ENCODE peak calls at places on chromosomes 7 and 10, in nine cellular contexts. N is neural progenitor cell, P is Panc1, M is heart right ventricle, V is brain microvascular endothelial cell, T is thoracic aorta, I is AG09309, G is lower leg skin, E is gastrocnemius medialis. D is an unnamed sample.

GRCh38 chr10:88256013-88256680 is 327.0 kb downstream of the RNLS start:
- DNase-seq in E (peak), V (peak), T (no peak), P (no peak), N (no peak), I (no peak), G (peak), M (peak), D (no peak)

GRCh38 chr7:16419859-16420258 is 1.5 kb downstream of the CRPPA start:
- DNase-seq in V (no peak), G (no peak), M (no peak), I (no peak), P (no peak), T (no peak), E (no peak), N (no peak), D (no peak)

GRCh38 chr10:100996678-100997363 is 2.8 kb upstream of the LZTS2 start:
- DNase-seq in V (no peak), N (peak), M (peak), P (no peak), T (no peak), G (no peak), I (no peak), E (no peak), D (no peak)

GRCh38 chr7:66505531-66506451 is 122.9 kb upstream of the KCTD7 start:
- DNase-seq in P (no peak), V (no peak), I (no peak), T (no peak), E (no peak), G (no peak), N (no peak), M (no peak), D (no peak)

GRCh38 chr7:904847-905246 is 28.5 kb downstream of the GET4 start:
- DNase-seq in P (no peak), T (no peak), E (no peak), M (no peak), N (no peak), V (no peak), I (no peak), G (peak), D (peak)

GRCh38 chr7:101420436-101420835 is 57.8 kb downstream of the COL26A1 start:
- DNase-seq in G (no peak), M (no peak), I (no peak), N (peak), V (no peak), E (no peak), P (no peak), T (no peak), D (no peak)

GRCh38 chr10:82419981-82420380 is 545.0 kb downstream of the NRG3 start:
- DNase-seq in G (no peak), I (no peak), T (no peak), V (no peak), P (no peak), N (no peak), M (no peak), E (no peak), D (no peak)

GRCh38 chr10:126094537-126094936 is 198.2 kb downstream of the FANK1 start:
- DNase-seq in T (no peak), G (no peak), V (no peak), E (no peak), I (peak), N (no peak), M (no peak), P (no peak), D (no peak)

GRCh38 chr10:12181065-12181775 is 14.5 kb downstream of the NUDT5 start:
- DNase-seq in V (peak), P (no peak), N (no peak), I (no peak), E (no peak), M (no peak), G (no peak), T (no peak), D (no peak)

GRCh38 chr10:123970207-123970926 is 78.8 kb upstream of the CPXM2 start:
- DNase-seq in I (no peak), M (no peak), N (peak), V (no peak), G (no peak), P (no peak), T (no peak), E (no peak), D (no peak)

GRCh38 chr7:44257618-44258422 is 57.0 kb downstream of the YKT6 start:
- DNase-seq in E (peak), M (peak), G (peak), V (peak), N (peak), I (peak), P (peak), T (peak), D (peak)

GRCh38 chr10:7419998-7420397 is 9.2 kb upstream of the SFMBT2 start:
- DNase-seq in E (no peak), T (no peak), I (no peak), G (no peak), N (no peak), M (no peak), P (no peak), V (no peak), D (no peak)

GRCh38 chr7:132756482-132756990 is 180.3 kb upstream of the PLXNA4 start:
- DNase-seq in I (no peak), T (no peak), N (no peak), E (no peak), M (no peak), P (no peak), V (no peak), G (no peak), D (no peak)

GRCh38 chr10:12995425-12995861 is 6.1 kb downstream of the CCDC3 start:
- DNase-seq in E (no peak), P (no peak), G (no peak), V (no peak), I (no peak), M (no peak), T (no peak), N (no peak), D (no peak)

GRCh38 chr10:124600051-124600880 is 138.6 kb downstream of the LHPP start:
- DNase-seq in V (no peak), T (no peak), M (peak), I (no peak), P (no peak), E (no peak), G (no peak), N (no peak), D (no peak)

GRCh38 chr10:130994191-130994590 is 317.3 kb downstream of the TCERG1L start:
- DNase-seq in V (no peak), M (no peak), P (no peak), N (no peak), E (no peak), G (peak), I (no peak), T (no peak), D (no peak)

GRCh38 chr10:122487231-122487765 is 25.9 kb downstream of the HTRA1 start:
- DNase-seq in T (no peak), P (no peak), M (no peak), V (no peak), N (peak), E (no peak), G (no peak), I (no peak), D (no peak)

GRCh38 chr10:22315455-22316285 is 518 bp upstream of the COMMD3 start:
- DNase-seq in E (no peak), N (no peak), I (no peak), G (no peak), P (no peak), M (no peak), V (no peak), T (no peak), D (no peak)

GRCh38 chr10:4353059-4353655 is 472.9 kb upstream of the AKR1E2 start:
- DNase-seq in G (no peak), I (no peak), E (no peak), P (no peak), N (no peak), M (no peak), V (peak), T (no peak), D (peak)

GRCh38 chr7:108002726-108003590 is at the start of gene LAMB1:
- DNase-seq in P (no peak), T (no peak), M (peak), V (peak), E (no peak), I (no peak), G (peak), N (peak), D (peak)

GRCh38 chr7:30162622-30163124 is 27.9 kb downstream of the MTURN start:
- DNase-seq in E (no peak), N (peak), T (no peak), I (no peak), V (peak), M (no peak), P (no peak), G (no peak), D (peak)

GRCh38 chr7:41834805-41835694 is 132.2 kb upstream of the INHBA start:
- DNase-seq in N (no peak), I (no peak), M (no peak), E (peak), P (no peak), G (peak), T (no peak), V (peak), D (peak)

GRCh38 chr7:98879198-98879988 is 1.1 kb downstream of the TRRAP start:
- DNase-seq in M (peak), P (no peak), G (peak), T (no peak), V (no peak), I (no peak), E (peak), N (peak), D (peak)

GRCh38 chr10:50538473-50539398 is 85.0 kb downstream of the SGMS1 start:
- DNase-seq in N (peak), P (no peak), E (no peak), I (no peak), G (no peak), M (no peak), T (no peak), V (no peak), D (no peak)

GRCh38 chr10:5488272-5489161 is 10.9 kb downstream of the CALML5 start:
- DNase-seq in E (no peak), V (no peak), T (no peak), G (peak), P (no peak), N (no peak), I (no peak), M (no peak), D (no peak)

GRCh38 chr10:5932345-5932744 is 42.3 kb downstream of the FBH1 start:
- DNase-seq in P (no peak), M (no peak), T (no peak), V (no peak), G (no peak), E (no peak), I (no peak), N (no peak), D (peak)

GRCh38 chr10:50503661-50504320 is 120.0 kb downstream of the SGMS1 start:
- DNase-seq in I (no peak), V (no peak), N (no peak), M (no peak), E (no peak), T (no peak), G (no peak), P (no peak), D (no peak)

GRCh38 chr10:117503170-117503885 is 39.2 kb upstream of the EMX2 start:
- DNase-seq in V (no peak), G (no peak), T (no peak), E (no peak), N (peak), P (no peak), I (no peak), M (no peak), D (peak)

GRCh38 chr7:117009705-117010361 is 56.5 kb downstream of the ST7 start:
- DNase-seq in N (no peak), P (no peak), G (no peak), I (no peak), E (no peak), T (no peak), V (no peak), M (no peak), D (no peak)
- H3K4me3 ChIP-seq in N (no peak), P (no peak), G (no peak), I (no peak), E (no peak), T (no peak), V (no peak), M (no peak), D (no peak)

GRCh38 chr10:110221721-110222261 is 14.4 kb downstream of the MXI1 start:
- DNase-seq in V (peak), M (peak), G (peak), E (peak), P (no peak), N (peak), T (peak), I (peak), D (peak)

GRCh38 chr10:110220383-110220782 is 13.0 kb downstream of the MXI1 start:
- DNase-seq in G (no peak), N (no peak), I (no peak), E (no peak), V (no peak), M (peak), T (no peak), P (no peak), D (no peak)

GRCh38 chr10:110218627-110219026 is 11.2 kb downstream of the MXI1 start:
- DNase-seq in I (no peak), V (no peak), N (no peak), P (no peak), T (no peak), E (no peak), G (no peak), M (no peak), D (no peak)

GRCh38 chr10:110221044-110221720 is 13.8 kb downstream of the MXI1 start:
- DNase-seq in T (no peak), V (no peak), I (no peak), M (no peak), G (no peak), P (no peak), E (no peak), N (no peak), D (no peak)

GRCh38 chr10:110219884-110220283 is 12.5 kb downstream of the MXI1 start:
- DNase-seq in V (no peak), G (no peak), I (no peak), E (no peak), T (no peak), M (no peak), N (no peak), P (no peak), D (no peak)
- TF ChIP-seq CTCF in V (no peak), G (no peak), I (no peak), E (no peak), T (no peak), M (no peak), N (no peak), P (peak), D (no peak)

GRCh38 chr10:69573056-69573806 is at the start of gene NEUROG3:
- DNase-seq in G (no peak), V (no peak), T (no peak), I (no peak), M (peak), E (no peak), N (peak), P (no peak), D (no peak)
- H3K4me3 ChIP-seq in G (no peak), V (no peak), T (peak), I (no peak), M (peak), E (no peak), N (peak), P (peak), D (no peak)

GRCh38 chr10:289581-289980 is 154.3 kb downstream of the ZMYND11 start:
- DNase-seq in T (no peak), M (no peak), N (no peak), G (no peak), E (no peak), P (no peak), I (no peak), V (no peak), D (no peak)

GRCh38 chr10:287029-287428 is 151.8 kb downstream of the ZMYND11 start:
- DNase-seq in E (no peak), P (no peak), I (no peak), T (no peak), G (no peak), V (no peak), M (no peak), N (no peak), D (peak)

GRCh38 chr10:288605-289200 is 153.4 kb downstream of the ZMYND11 start:
- DNase-seq in M (no peak), I (no peak), T (no peak), N (no peak), V (no peak), G (no peak), E (no peak), P (no peak), D (no peak)

GRCh38 chr10:290026-290725 is 154.9 kb downstream of the ZMYND11 start:
- DNase-seq in M (no peak), T (no peak), P (no peak), I (peak), N (no peak), V (no peak), G (no peak), E (no peak), D (peak)

DNA sequence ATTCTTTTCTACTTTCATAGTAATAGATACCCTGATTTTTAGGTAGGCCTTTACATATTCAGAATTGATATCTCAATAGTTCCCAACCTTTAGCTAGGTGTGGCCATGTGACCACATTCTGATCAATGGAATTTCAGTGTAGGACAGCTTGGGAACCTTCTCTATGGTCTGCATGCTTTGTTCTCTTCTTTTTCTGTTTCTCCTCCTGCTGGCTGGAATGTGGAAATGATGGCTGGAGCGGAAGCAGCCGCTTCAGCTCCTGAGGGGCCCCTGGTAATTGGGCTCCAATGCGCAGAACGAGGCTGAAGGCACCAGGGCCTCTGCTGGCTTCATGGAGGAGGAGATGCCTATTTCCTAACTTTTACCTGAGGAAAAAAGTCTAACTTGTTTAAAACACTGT is 152.6 kb downstream of the ZMYND11 start:
- DNase-seq in G (no peak), V (no peak), I (no peak), N (peak), P (no peak), E (no peak), T (no peak), M (no peak), D (no peak)
- TF ChIP-seq CTCF in G (no peak), V (peak), I (peak), N (peak), P (no peak), E (no peak), T (peak), M (no peak), D (peak)

GRCh38 chr7:7639421-7639820 is 1.1 kb upstream of the UMAD1 start:
- DNase-seq in E (no peak), I (no peak), P (no peak), N (no peak), G (no peak), V (no peak), T (no peak), M (no peak), D (no peak)
- H3K4me3 ChIP-seq in E (peak), I (peak), P (peak), N (peak), G (no peak), V (peak), T (peak), M (peak), D (peak)

GRCh38 chr10:72162978-72163377 is 52.8 kb upstream of the ANAPC16 start:
- DNase-seq in N (no peak), E (no peak), T (no peak), V (peak), M (no peak), G (no peak), I (no peak), P (no peak), D (peak)

GRCh38 chr10:72170263-72170662 is 45.5 kb upstream of the ANAPC16 start:
- DNase-seq in E (no peak), I (no peak), P (no peak), N (no peak), T (no peak), V (no peak), M (peak), G (no peak), D (no peak)

GRCh38 chr10:72164617-72165016 is 51.2 kb upstream of the ANAPC16 start:
- DNase-seq in N (no peak), P (no peak), M (no peak), V (no peak), I (no peak), E (no peak), G (no peak), T (no peak), D (peak)
- TF ChIP-seq CTCF in N (peak), P (no peak), M (no peak), V (no peak), I (no peak), E (no peak), G (no peak), T (no peak), D (no peak)